ENCODE peak calls at places on chromosomes 6 and 20, in seven cellular contexts. D, J, V, T, G, S and B are unnamed samples.

GRCh38 chr20:19008497-19008896 is 194.9 kb downstream of the SCP2D1 start:
- DNase-seq in D (no peak), J (no peak), V (no peak), T (no peak), G (no peak), S (no peak), B (no peak)

GRCh38 chr6:50958148-50958547 is 139.5 kb downstream of the TFAP2B start:
- DNase-seq in D (no peak), J (no peak), V (no peak), T (no peak), G (no peak), S (no peak), B (no peak)

GRCh38 chr6:143878272-143878760 is 14.0 kb downstream of the ZC2HC1B start:
- DNase-seq in D (no peak), J (no peak), V (no peak), T (no peak), G (no peak), S (no peak), B (no peak)

GRCh38 chr6:104606361-104606760 is 253.4 kb downstream of the HACE1 start:
- DNase-seq in D (no peak), J (no peak), V (peak), T (no peak), G (no peak), S (peak), B (peak)

GRCh38 chr6:160167547-160168391 is 46.2 kb downstream of the SLC22A1 start:
- DNase-seq in D (peak), J (no peak), V (no peak), T (no peak), G (no peak), S (no peak), B (no peak)

GRCh38 chr6:163188746-163189145 is 225.8 kb upstream of the QKI start:
- DNase-seq in D (no peak), J (no peak), V (no peak), T (no peak), G (no peak), S (no peak), B (no peak)

GRCh38 chr20:58584051-58584824 is 66.8 kb upstream of the STX16 start:
- DNase-seq in D (no peak), J (no peak), V (no peak), T (no peak), G (no peak), S (no peak), B (no peak)

GRCh38 chr6:40328376-40328987 is 258.7 kb downstream of the LRFN2 start:
- DNase-seq in D (peak), J (no peak), V (peak), T (peak), G (no peak), S (peak), B (peak)

GRCh38 chr20:52529856-52530255 is 338.3 kb upstream of the ZFP64 start:
- DNase-seq in D (no peak), J (peak), V (no peak), T (no peak), G (no peak), S (no peak), B (no peak)

GRCh38 chr6:144586986-144587385 is 301.9 kb downstream of the UTRN start:
- DNase-seq in D (peak), J (no peak), V (no peak), T (no peak), G (no peak), S (no peak), B (no peak)

GRCh38 chr6:26336355-26337198 is 28.4 kb upstream of the BTN3A2 start:
- DNase-seq in D (no peak), J (peak), V (no peak), T (no peak), G (no peak), S (no peak), B (no peak)

GRCh38 chr6:150026976-150027805 is 1.9 kb upstream of the RAET1L start:
- DNase-seq in D (no peak), J (no peak), V (no peak), T (no peak), G (no peak), S (no peak), B (no peak)

GRCh38 chr20:41072099-41072798 is 43.6 kb downstream of the TOP1 start:
- DNase-seq in D (no peak), J (peak), V (no peak), T (no peak), G (no peak), S (no peak), B (no peak)

GRCh38 chr20:1934162-1934561 is 39.0 kb downstream of the SIRPA start:
- DNase-seq in D (no peak), J (no peak), V (no peak), T (no peak), G (no peak), S (no peak), B (no peak)

GRCh38 chr6:32187009-32187709 is 2.8 kb downstream of the PBX2 start:
- DNase-seq in D (no peak), J (no peak), V (no peak), T (no peak), G (no peak), S (no peak), B (no peak)

GRCh38 chr20:44123251-44123650 is 63.7 kb downstream of the JPH2 start:
- DNase-seq in D (no peak), J (no peak), V (no peak), T (no peak), G (no peak), S (no peak), B (no peak)

GRCh38 chr6:2828629-2829028 is 13.0 kb downstream of the SERPINB1 start:
- DNase-seq in D (no peak), J (no peak), V (no peak), T (no peak), G (no peak), S (no peak), B (no peak)

GRCh38 chr6:138428943-138429616 is 25.1 kb downstream of the HEBP2 start:
- DNase-seq in D (peak), J (peak), V (peak), T (no peak), G (no peak), S (peak), B (no peak)

GRCh38 chr6:81075974-81076373 is 676.5 kb downstream of the TENT5A start:
- DNase-seq in D (peak), J (no peak), V (no peak), T (no peak), G (no peak), S (no peak), B (no peak)

GRCh38 chr6:169988769-169989550 is 237.5 kb downstream of the ERMARD start:
- DNase-seq in D (no peak), J (no peak), V (no peak), T (no peak), G (no peak), S (no peak), B (no peak)